ENCODE peak calls at places on chromosomes 4 and X, in nine cellular contexts. J is stimulated activated CD4-positive, alpha-beta T cell treated with anti-CD3 and anti-CD28 coated beads, Interleukin-12 subunit alpha, Interleukin-12 subunit beta, amount 100 ng/mL, for 4 hours; I is ELF-1; E is mesothelial cell of epicardium; A is mucosa of descending colon; U is endothelial cell; C is GM04503; F is NCI-H460; R is gastrocnemius medialis. N is an unnamed sample.

GRCh38 chr4:44984083-44984482 is 257.7 kb upstream of the GNPDA2 start:
- DNase-seq in R (no peak), F (no peak), E (no peak), J (no peak), C (no peak), A (no peak), U (no peak), I (no peak), N (no peak)

GRCh38 chrX:78652971-78653822 is 5.9 kb downstream of the RTL3 start:
- DNase-seq in E (no peak), A (no peak), U (no peak), R (no peak), I (no peak), J (no peak), C (peak), F (no peak), N (peak)

GRCh38 chrX:8748855-8749254 is 16.9 kb upstream of the ANOS1 start:
- DNase-seq in A (no peak), U (peak), C (no peak), I (peak), R (no peak), E (no peak), J (no peak), F (peak), N (peak)

GRCh38 chrX:889966-890651 is 259.5 kb downstream of the SHOX start:
- DNase-seq in E (no peak), A (no peak), C (no peak), I (no peak), F (no peak), J (no peak), U (no peak), R (no peak), N (no peak)

GRCh38 chr4:140993350-140993749 is 139.9 kb downstream of the RNF150 start:
- DNase-seq in E (no peak), J (no peak), I (no peak), U (no peak), C (no peak), F (no peak), A (no peak), R (no peak), N (no peak)

GRCh38 chrX:93673869-93674271 is at the start of gene FAM133A:
- DNase-seq in J (no peak), I (no peak), R (no peak), F (peak), E (no peak), U (no peak), A (no peak), C (peak), N (peak)

GRCh38 chrX:17527135-17527701 is 152.2 kb downstream of the NHS start:
- DNase-seq in F (no peak), I (peak), R (peak), C (no peak), J (no peak), U (no peak), A (no peak), E (no peak), N (peak)

GRCh38 chrX:68989865-68990606 is 161.2 kb downstream of the EFNB1 start:
- DNase-seq in R (no peak), J (no peak), F (no peak), A (no peak), E (no peak), U (no peak), I (peak), C (peak), N (peak)

GRCh38 chrX:1623691-1624090 is 8.8 kb downstream of the ASMT start:
- DNase-seq in U (no peak), F (no peak), R (no peak), J (no peak), A (no peak), C (no peak), I (no peak), E (no peak), N (no peak)

GRCh38 chr4:88742561-88742960 is 44.9 kb upstream of the NAP1L5 start:
- DNase-seq in R (no peak), E (no peak), A (no peak), I (no peak), F (no peak), C (no peak), U (no peak), J (no peak), N (no peak)

GRCh38 chr4:84887824-84888223 is 78.7 kb downstream of the WDFY3 start:
- DNase-seq in C (no peak), I (no peak), U (no peak), A (no peak), E (no peak), F (peak), R (no peak), J (no peak), N (peak)

GRCh38 chrX:9172451-9172850 is 138.5 kb upstream of the FAM9B start:
- DNase-seq in E (no peak), U (no peak), J (no peak), C (no peak), I (no peak), F (no peak), A (no peak), R (no peak), N (no peak)

GRCh38 chr4:113371061-113371460 is 321.6 kb downstream of the ANK2 start:
- DNase-seq in F (no peak), E (no peak), I (no peak), C (no peak), A (no peak), J (no peak), U (no peak), R (no peak), N (no peak)

GRCh38 chr4:89800527-89801103 is 36.3 kb downstream of the SNCA start:
- DNase-seq in J (no peak), U (no peak), C (no peak), F (peak), A (no peak), E (no peak), I (no peak), R (no peak), N (peak)

GRCh38 chr4:17512973-17513665 is 1.2 kb upstream of the QDPR start:
- DNase-seq in C (no peak), A (no peak), U (no peak), J (no peak), E (no peak), R (no peak), I (no peak), F (no peak), N (no peak)

GRCh38 chrX:41352329-41352801 is 18.4 kb downstream of the DDX3X start:
- DNase-seq in J (no peak), R (no peak), I (no peak), E (no peak), U (no peak), C (no peak), A (no peak), F (no peak), N (no peak)

GRCh38 chr4:26022346-26022891 is 108.4 kb downstream of the SMIM20 start:
- DNase-seq in C (peak), F (peak), J (no peak), U (no peak), R (no peak), E (no peak), I (no peak), A (no peak), N (peak)

GRCh38 chr4:22299678-22300077 is 216.2 kb downstream of the ADGRA3 start:
- DNase-seq in U (no peak), C (no peak), A (no peak), F (no peak), E (no peak), J (no peak), I (no peak), R (no peak), N (no peak)

GRCh38 chr4:98775672-98776071 is 117.3 kb upstream of the TSPAN5 start:
- DNase-seq in E (no peak), A (no peak), U (no peak), R (no peak), I (no peak), F (no peak), C (no peak), J (no peak), N (no peak)

GRCh38 chr4:73104695-73105094 is 35.2 kb upstream of the COX18 start:
- DNase-seq in U (no peak), F (peak), J (no peak), R (no peak), C (no peak), I (no peak), A (no peak), E (no peak), N (no peak)

GRCh38 chrX:16920116-16920515 is 26.3 kb upstream of the REPS2 start:
- DNase-seq in E (no peak), J (no peak), R (no peak), U (no peak), I (no peak), A (no peak), C (no peak), F (no peak), N (peak)

GRCh38 chrX:130082244-130083106 is 27.8 kb downstream of the ELF4 start:
- DNase-seq in J (peak), F (no peak), I (no peak), C (no peak), U (no peak), A (peak), E (no peak), R (peak), N (no peak)

GRCh38 chr4:34850426-34850825 is 1393.9 kb downstream of the ARAP2 start:
- DNase-seq in A (no peak), U (no peak), C (no peak), J (no peak), R (no peak), F (no peak), I (no peak), E (no peak), N (no peak)

GRCh38 chr4:168618577-168619265 is 121.9 kb downstream of the PALLD start:
- DNase-seq in A (no peak), I (no peak), C (no peak), R (no peak), F (no peak), E (no peak), J (no peak), U (no peak), N (peak)

GRCh38 chrX:33465137-33465536 is 253.8 kb upstream of the DMD start:
- DNase-seq in F (no peak), E (no peak), U (no peak), I (no peak), J (no peak), R (no peak), A (no peak), C (no peak), N (no peak)

GRCh38 chr4:108068422-108068821 is 78.7 kb downstream of the HADH start:
- DNase-seq in A (no peak), R (no peak), C (peak), I (no peak), E (no peak), J (no peak), U (no peak), F (no peak), N (peak)

GRCh38 chrX:1525583-1526355 is 11.2 kb downstream of the P2RY8 start:
- DNase-seq in R (no peak), C (no peak), F (no peak), U (no peak), E (no peak), I (no peak), J (no peak), A (no peak), N (no peak)